ENCODE peak calls at places on chromosomes 1 and 21, in eight cellular contexts. One of them, this sample, is unnamed.

GRCh38 chr1:244796719-244797406 is 38.6 kb upstream of the COX20 start:
- DNase-seq in omental fat pad: peak
- DNase-seq in iPS DF 6.9: peak
- DNase-seq in anterior cingulate cortex: peak
- DNase-seq in left ventricle myocardium inferior: no peak
- DNase-seq in stimulated activated CD4-positive, alpha-beta T cell treated with anti-CD3 and anti-CD28 coated beads, Interleukin-2, amount 100 ng/mL, for 24 hours: peak
- DNase-seq in naive thymus-derived CD4-positive, alpha-beta T cell: peak
- DNase-seq in glutamatergic neuron: peak
- DNase-seq in this sample: no peak

GRCh38 chr1:96598416-96599168 is 123.0 kb upstream of the PTBP2 start:
- DNase-seq in omental fat pad: no peak
- DNase-seq in iPS DF 6.9: no peak
- DNase-seq in anterior cingulate cortex: peak
- DNase-seq in left ventricle myocardium inferior: no peak
- DNase-seq in stimulated activated CD4-positive, alpha-beta T cell treated with anti-CD3 and anti-CD28 coated beads, Interleukin-2, amount 100 ng/mL, for 24 hours: no peak
- DNase-seq in naive thymus-derived CD4-positive, alpha-beta T cell: no peak
- DNase-seq in glutamatergic neuron: no peak
- DNase-seq in this sample: no peak

GRCh38 chr1:28329395-28330153 is 734 bp downstream of the MED18 start:
- DNase-seq in omental fat pad: no peak
- DNase-seq in iPS DF 6.9: no peak
- DNase-seq in anterior cingulate cortex: no peak
- DNase-seq in left ventricle myocardium inferior: no peak
- DNase-seq in stimulated activated CD4-positive, alpha-beta T cell treated with anti-CD3 and anti-CD28 coated beads, Interleukin-2, amount 100 ng/mL, for 24 hours: peak
- DNase-seq in naive thymus-derived CD4-positive, alpha-beta T cell: no peak
- DNase-seq in glutamatergic neuron: peak
- DNase-seq in this sample: peak

GRCh38 chr1:20446796-20447195 is 39.2 kb downstream of the CAMK2N1 start:
- DNase-seq in omental fat pad: no peak
- DNase-seq in iPS DF 6.9: no peak
- DNase-seq in anterior cingulate cortex: peak
- DNase-seq in left ventricle myocardium inferior: no peak
- DNase-seq in stimulated activated CD4-positive, alpha-beta T cell treated with anti-CD3 and anti-CD28 coated beads, Interleukin-2, amount 100 ng/mL, for 24 hours: no peak
- DNase-seq in naive thymus-derived CD4-positive, alpha-beta T cell: no peak
- DNase-seq in glutamatergic neuron: no peak
- DNase-seq in this sample: no peak

GRCh38 chr21:31336739-31337040 is 7.4 kb downstream of the TIAM1 start:
- DNase-seq in omental fat pad: no peak
- DNase-seq in iPS DF 6.9: no peak
- DNase-seq in anterior cingulate cortex: no peak
- DNase-seq in left ventricle myocardium inferior: no peak
- DNase-seq in stimulated activated CD4-positive, alpha-beta T cell treated with anti-CD3 and anti-CD28 coated beads, Interleukin-2, amount 100 ng/mL, for 24 hours: no peak
- DNase-seq in naive thymus-derived CD4-positive, alpha-beta T cell: no peak
- DNase-seq in glutamatergic neuron: no peak
- DNase-seq in this sample: no peak

GRCh38 chr21:36134820-36135390 is at the start of gene CBR3:
- DNase-seq in omental fat pad: peak
- DNase-seq in iPS DF 6.9: no peak
- DNase-seq in anterior cingulate cortex: peak
- DNase-seq in left ventricle myocardium inferior: peak
- DNase-seq in stimulated activated CD4-positive, alpha-beta T cell treated with anti-CD3 and anti-CD28 coated beads, Interleukin-2, amount 100 ng/mL, for 24 hours: peak
- DNase-seq in naive thymus-derived CD4-positive, alpha-beta T cell: peak
- DNase-seq in glutamatergic neuron: peak
- DNase-seq in this sample: peak

GRCh38 chr1:77407738-77408375 is 126.0 kb downstream of the AK5 start:
- DNase-seq in omental fat pad: no peak
- DNase-seq in iPS DF 6.9: no peak
- DNase-seq in anterior cingulate cortex: no peak
- DNase-seq in left ventricle myocardium inferior: no peak
- DNase-seq in stimulated activated CD4-positive, alpha-beta T cell treated with anti-CD3 and anti-CD28 coated beads, Interleukin-2, amount 100 ng/mL, for 24 hours: no peak
- DNase-seq in naive thymus-derived CD4-positive, alpha-beta T cell: no peak
- DNase-seq in glutamatergic neuron: no peak
- DNase-seq in this sample: no peak

GRCh38 chr1:5565726-5566125 is 426.5 kb downstream of the NPHP4 start:
- DNase-seq in omental fat pad: no peak
- DNase-seq in iPS DF 6.9: no peak
- DNase-seq in anterior cingulate cortex: no peak
- DNase-seq in left ventricle myocardium inferior: no peak
- DNase-seq in stimulated activated CD4-positive, alpha-beta T cell treated with anti-CD3 and anti-CD28 coated beads, Interleukin-2, amount 100 ng/mL, for 24 hours: no peak
- DNase-seq in naive thymus-derived CD4-positive, alpha-beta T cell: no peak
- DNase-seq in glutamatergic neuron: no peak
- DNase-seq in this sample: no peak

GRCh38 chr1:211285196-211285595 is 26.0 kb downstream of the RCOR3 start:
- DNase-seq in omental fat pad: no peak
- DNase-seq in iPS DF 6.9: no peak
- DNase-seq in anterior cingulate cortex: no peak
- DNase-seq in left ventricle myocardium inferior: no peak
- DNase-seq in stimulated activated CD4-positive, alpha-beta T cell treated with anti-CD3 and anti-CD28 coated beads, Interleukin-2, amount 100 ng/mL, for 24 hours: no peak
- DNase-seq in naive thymus-derived CD4-positive, alpha-beta T cell: no peak
- DNase-seq in glutamatergic neuron: no peak
- DNase-seq in this sample: no peak

GRCh38 chr1:22662318-22662717 is 9.3 kb downstream of the C1QB start:
- DNase-seq in omental fat pad: no peak
- DNase-seq in iPS DF 6.9: peak
- DNase-seq in anterior cingulate cortex: peak
- DNase-seq in left ventricle myocardium inferior: peak
- DNase-seq in stimulated activated CD4-positive, alpha-beta T cell treated with anti-CD3 and anti-CD28 coated beads, Interleukin-2, amount 100 ng/mL, for 24 hours: no peak
- DNase-seq in naive thymus-derived CD4-positive, alpha-beta T cell: no peak
- DNase-seq in glutamatergic neuron: peak
- DNase-seq in this sample: no peak

GRCh38 chr1:109113787-109114568 is at the start of gene ELAPOR1:
- DNase-seq in omental fat pad: no peak
- DNase-seq in iPS DF 6.9: no peak
- DNase-seq in anterior cingulate cortex: peak
- DNase-seq in left ventricle myocardium inferior: peak
- DNase-seq in stimulated activated CD4-positive, alpha-beta T cell treated with anti-CD3 and anti-CD28 coated beads, Interleukin-2, amount 100 ng/mL, for 24 hours: peak
- DNase-seq in naive thymus-derived CD4-positive, alpha-beta T cell: peak
- DNase-seq in glutamatergic neuron: peak
- DNase-seq in this sample: peak

GRCh38 chr1:75615664-75616435 is 4.9 kb upstream of the SLC44A5 start:
- DNase-seq in omental fat pad: no peak
- DNase-seq in iPS DF 6.9: no peak
- DNase-seq in anterior cingulate cortex: peak
- DNase-seq in left ventricle myocardium inferior: peak
- DNase-seq in stimulated activated CD4-positive, alpha-beta T cell treated with anti-CD3 and anti-CD28 coated beads, Interleukin-2, amount 100 ng/mL, for 24 hours: peak
- DNase-seq in naive thymus-derived CD4-positive, alpha-beta T cell: peak
- DNase-seq in glutamatergic neuron: peak
- DNase-seq in this sample: peak

GRCh38 chr1:47675721-47676120 is 237.9 kb downstream of the FOXD2 start:
- DNase-seq in omental fat pad: no peak
- DNase-seq in iPS DF 6.9: no peak
- DNase-seq in anterior cingulate cortex: no peak
- DNase-seq in left ventricle myocardium inferior: no peak
- DNase-seq in stimulated activated CD4-positive, alpha-beta T cell treated with anti-CD3 and anti-CD28 coated beads, Interleukin-2, amount 100 ng/mL, for 24 hours: no peak
- DNase-seq in naive thymus-derived CD4-positive, alpha-beta T cell: no peak
- DNase-seq in glutamatergic neuron: no peak
- DNase-seq in this sample: no peak

GRCh38 chr21:36501589-36501892 is 21.6 kb upstream of the CLDN14 start:
- DNase-seq in omental fat pad: no peak
- DNase-seq in iPS DF 6.9: no peak
- DNase-seq in anterior cingulate cortex: no peak
- DNase-seq in left ventricle myocardium inferior: no peak
- DNase-seq in stimulated activated CD4-positive, alpha-beta T cell treated with anti-CD3 and anti-CD28 coated beads, Interleukin-2, amount 100 ng/mL, for 24 hours: no peak
- DNase-seq in naive thymus-derived CD4-positive, alpha-beta T cell: no peak
- DNase-seq in glutamatergic neuron: no peak
- DNase-seq in this sample: no peak

GRCh38 chr1:173149887-173150286 is 57.2 kb downstream of the TNFSF4 start:
- DNase-seq in omental fat pad: peak
- DNase-seq in iPS DF 6.9: no peak
- DNase-seq in anterior cingulate cortex: no peak
- DNase-seq in left ventricle myocardium inferior: no peak
- DNase-seq in stimulated activated CD4-positive, alpha-beta T cell treated with anti-CD3 and anti-CD28 coated beads, Interleukin-2, amount 100 ng/mL, for 24 hours: no peak
- DNase-seq in naive thymus-derived CD4-positive, alpha-beta T cell: no peak
- DNase-seq in glutamatergic neuron: no peak
- DNase-seq in this sample: no peak

GRCh38 chr1:29849038-29849750 is 612.9 kb downstream of the PTPRU start:
- DNase-seq in omental fat pad: no peak
- DNase-seq in iPS DF 6.9: peak
- DNase-seq in anterior cingulate cortex: no peak
- DNase-seq in left ventricle myocardium inferior: no peak
- DNase-seq in stimulated activated CD4-positive, alpha-beta T cell treated with anti-CD3 and anti-CD28 coated beads, Interleukin-2, amount 100 ng/mL, for 24 hours: peak
- DNase-seq in naive thymus-derived CD4-positive, alpha-beta T cell: peak
- DNase-seq in glutamatergic neuron: peak
- DNase-seq in this sample: no peak

GRCh38 chr1:12405325-12406217 is 175.7 kb downstream of the VPS13D start:
- DNase-seq in omental fat pad: peak
- DNase-seq in iPS DF 6.9: no peak
- DNase-seq in anterior cingulate cortex: no peak
- DNase-seq in left ventricle myocardium inferior: no peak
- DNase-seq in stimulated activated CD4-positive, alpha-beta T cell treated with anti-CD3 and anti-CD28 coated beads, Interleukin-2, amount 100 ng/mL, for 24 hours: no peak
- DNase-seq in naive thymus-derived CD4-positive, alpha-beta T cell: no peak
- DNase-seq in glutamatergic neuron: no peak
- DNase-seq in this sample: no peak

GRCh38 chr1:153546371-153546770 is 765 bp upstream of the S100A4 start:
- DNase-seq in omental fat pad: no peak
- DNase-seq in iPS DF 6.9: no peak
- DNase-seq in anterior cingulate cortex: no peak
- DNase-seq in left ventricle myocardium inferior: no peak
- DNase-seq in stimulated activated CD4-positive, alpha-beta T cell treated with anti-CD3 and anti-CD28 coated beads, Interleukin-2, amount 100 ng/mL, for 24 hours: no peak
- DNase-seq in naive thymus-derived CD4-positive, alpha-beta T cell: no peak
- DNase-seq in glutamatergic neuron: no peak
- DNase-seq in this sample: no peak

GRCh38 chr1:198206292-198206691 is 49.5 kb downstream of the NEK7 start:
- DNase-seq in omental fat pad: no peak
- DNase-seq in iPS DF 6.9: no peak
- DNase-seq in anterior cingulate cortex: no peak
- DNase-seq in left ventricle myocardium inferior: no peak
- DNase-seq in stimulated activated CD4-positive, alpha-beta T cell treated with anti-CD3 and anti-CD28 coated beads, Interleukin-2, amount 100 ng/mL, for 24 hours: no peak
- DNase-seq in naive thymus-derived CD4-positive, alpha-beta T cell: no peak
- DNase-seq in glutamatergic neuron: no peak
- DNase-seq in this sample: no peak

GRCh38 chr1:113732802-113733201 is 26.5 kb downstream of the PHTF1 start:
- DNase-seq in omental fat pad: no peak
- DNase-seq in iPS DF 6.9: no peak
- DNase-seq in anterior cingulate cortex: no peak
- DNase-seq in left ventricle myocardium inferior: no peak
- DNase-seq in stimulated activated CD4-positive, alpha-beta T cell treated with anti-CD3 and anti-CD28 coated beads, Interleukin-2, amount 100 ng/mL, for 24 hours: no peak
- DNase-seq in naive thymus-derived CD4-positive, alpha-beta T cell: no peak
- DNase-seq in glutamatergic neuron: no peak
- DNase-seq in this sample: no peak

GRCh38 chr1:115337276-115337632 is 795 bp downstream of the NGF start:
- DNase-seq in omental fat pad: no peak
- DNase-seq in iPS DF 6.9: no peak
- DNase-seq in anterior cingulate cortex: no peak
- DNase-seq in left ventricle myocardium inferior: no peak
- DNase-seq in stimulated activated CD4-positive, alpha-beta T cell treated with anti-CD3 and anti-CD28 coated beads, Interleukin-2, amount 100 ng/mL, for 24 hours: no peak
- DNase-seq in naive thymus-derived CD4-positive, alpha-beta T cell: no peak
- DNase-seq in glutamatergic neuron: no peak
- DNase-seq in this sample: no peak

GRCh38 chr1:22689505-22689904 is 21.1 kb upstream of the EPHB2 start:
- DNase-seq in omental fat pad: no peak
- DNase-seq in iPS DF 6.9: no peak
- DNase-seq in anterior cingulate cortex: no peak
- DNase-seq in left ventricle myocardium inferior: no peak
- DNase-seq in stimulated activated CD4-positive, alpha-beta T cell treated with anti-CD3 and anti-CD28 coated beads, Interleukin-2, amount 100 ng/mL, for 24 hours: no peak
- DNase-seq in naive thymus-derived CD4-positive, alpha-beta T cell: no peak
- DNase-seq in glutamatergic neuron: no peak
- DNase-seq in this sample: no peak

GRCh38 chr1:65310078-65310587 is 790 bp downstream of the DNAJC6 start:
- DNase-seq in omental fat pad: no peak
- DNase-seq in iPS DF 6.9: peak
- DNase-seq in anterior cingulate cortex: peak
- DNase-seq in left ventricle myocardium inferior: peak
- DNase-seq in stimulated activated CD4-positive, alpha-beta T cell treated with anti-CD3 and anti-CD28 coated beads, Interleukin-2, amount 100 ng/mL, for 24 hours: no peak
- DNase-seq in naive thymus-derived CD4-positive, alpha-beta T cell: no peak
- DNase-seq in glutamatergic neuron: peak
- DNase-seq in this sample: no peak

GRCh38 chr1:181383695-181384094 is 99.6 kb upstream of the CACNA1E start:
- DNase-seq in omental fat pad: peak
- DNase-seq in iPS DF 6.9: no peak
- DNase-seq in anterior cingulate cortex: no peak
- DNase-seq in left ventricle myocardium inferior: no peak
- DNase-seq in stimulated activated CD4-positive, alpha-beta T cell treated with anti-CD3 and anti-CD28 coated beads, Interleukin-2, amount 100 ng/mL, for 24 hours: no peak
- DNase-seq in naive thymus-derived CD4-positive, alpha-beta T cell: no peak
- DNase-seq in glutamatergic neuron: no peak
- DNase-seq in this sample: no peak

GRCh38 chr1:182029379-182030331 is 31.9 kb downstream of the ZNF648 start:
- DNase-seq in omental fat pad: peak
- DNase-seq in iPS DF 6.9: peak
- DNase-seq in anterior cingulate cortex: peak
- DNase-seq in left ventricle myocardium inferior: peak
- DNase-seq in stimulated activated CD4-positive, alpha-beta T cell treated with anti-CD3 and anti-CD28 coated beads, Interleukin-2, amount 100 ng/mL, for 24 hours: peak
- DNase-seq in naive thymus-derived CD4-positive, alpha-beta T cell: peak
- DNase-seq in glutamatergic neuron: peak
- DNase-seq in this sample: peak

GRCh38 chr1:57927003-57927402 is 503.1 kb upstream of the DAB1 start:
- DNase-seq in omental fat pad: no peak
- DNase-seq in iPS DF 6.9: no peak
- DNase-seq in anterior cingulate cortex: no peak
- DNase-seq in left ventricle myocardium inferior: no peak
- DNase-seq in stimulated activated CD4-positive, alpha-beta T cell treated with anti-CD3 and anti-CD28 coated beads, Interleukin-2, amount 100 ng/mL, for 24 hours: no peak
- DNase-seq in naive thymus-derived CD4-positive, alpha-beta T cell: no peak
- DNase-seq in glutamatergic neuron: no peak
- DNase-seq in this sample: no peak

GRCh38 chr1:1620433-1621139 is 5.3 kb downstream of the MIB2 start:
- DNase-seq in omental fat pad: no peak
- DNase-seq in iPS DF 6.9: no peak
- DNase-seq in anterior cingulate cortex: no peak
- DNase-seq in left ventricle myocardium inferior: no peak
- DNase-seq in stimulated activated CD4-positive, alpha-beta T cell treated with anti-CD3 and anti-CD28 coated beads, Interleukin-2, amount 100 ng/mL, for 24 hours: no peak
- DNase-seq in naive thymus-derived CD4-positive, alpha-beta T cell: no peak
- DNase-seq in glutamatergic neuron: no peak
- DNase-seq in this sample: no peak

GRCh38 chr1:30745156-30745833 is 12.3 kb downstream of the LAPTM5 start:
- DNase-seq in omental fat pad: no peak
- DNase-seq in iPS DF 6.9: no peak
- DNase-seq in anterior cingulate cortex: no peak
- DNase-seq in left ventricle myocardium inferior: no peak
- DNase-seq in stimulated activated CD4-positive, alpha-beta T cell treated with anti-CD3 and anti-CD28 coated beads, Interleukin-2, amount 100 ng/mL, for 24 hours: peak
- DNase-seq in naive thymus-derived CD4-positive, alpha-beta T cell: no peak
- DNase-seq in glutamatergic neuron: no peak
- DNase-seq in this sample: no peak

GRCh38 chr1:109838838-109839240 is 71.8 kb upstream of the CSF1 start:
- DNase-seq in omental fat pad: no peak
- DNase-seq in iPS DF 6.9: no peak
- DNase-seq in anterior cingulate cortex: no peak
- DNase-seq in left ventricle myocardium inferior: no peak
- DNase-seq in stimulated activated CD4-positive, alpha-beta T cell treated with anti-CD3 and anti-CD28 coated beads, Interleukin-2, amount 100 ng/mL, for 24 hours: no peak
- DNase-seq in naive thymus-derived CD4-positive, alpha-beta T cell: no peak
- DNase-seq in glutamatergic neuron: no peak
- DNase-seq in this sample: no peak

GRCh38 chr21:44521928-44522752 is 17.9 kb downstream of the KRTAP10-1 start:
- DNase-seq in omental fat pad: no peak
- DNase-seq in iPS DF 6.9: no peak
- DNase-seq in anterior cingulate cortex: no peak
- DNase-seq in left ventricle myocardium inferior: peak
- DNase-seq in stimulated activated CD4-positive, alpha-beta T cell treated with anti-CD3 and anti-CD28 coated beads, Interleukin-2, amount 100 ng/mL, for 24 hours: no peak
- DNase-seq in naive thymus-derived CD4-positive, alpha-beta T cell: no peak
- DNase-seq in glutamatergic neuron: peak
- DNase-seq in this sample: peak

GRCh38 chr1:2466834-2467554 is 9.1 kb upstream of the PLCH2 start:
- DNase-seq in omental fat pad: no peak
- DNase-seq in iPS DF 6.9: no peak
- DNase-seq in anterior cingulate cortex: no peak
- DNase-seq in left ventricle myocardium inferior: no peak
- DNase-seq in stimulated activated CD4-positive, alpha-beta T cell treated with anti-CD3 and anti-CD28 coated beads, Interleukin-2, amount 100 ng/mL, for 24 hours: peak
- DNase-seq in naive thymus-derived CD4-positive, alpha-beta T cell: no peak
- DNase-seq in glutamatergic neuron: peak
- DNase-seq in this sample: no peak

GRCh38 chr1:47999097-47999496 is 1.9 kb upstream of the TRABD2B start:
- DNase-seq in omental fat pad: no peak
- DNase-seq in iPS DF 6.9: no peak
- DNase-seq in anterior cingulate cortex: no peak
- DNase-seq in left ventricle myocardium inferior: no peak
- DNase-seq in stimulated activated CD4-positive, alpha-beta T cell treated with anti-CD3 and anti-CD28 coated beads, Interleukin-2, amount 100 ng/mL, for 24 hours: no peak
- DNase-seq in naive thymus-derived CD4-positive, alpha-beta T cell: no peak
- DNase-seq in glutamatergic neuron: no peak
- DNase-seq in this sample: no peak

GRCh38 chr1:96782861-96783260 is 61.3 kb downstream of the PTBP2 start:
- DNase-seq in omental fat pad: no peak
- DNase-seq in iPS DF 6.9: no peak
- DNase-seq in anterior cingulate cortex: no peak
- DNase-seq in left ventricle myocardium inferior: no peak
- DNase-seq in stimulated activated CD4-positive, alpha-beta T cell treated with anti-CD3 and anti-CD28 coated beads, Interleukin-2, amount 100 ng/mL, for 24 hours: no peak
- DNase-seq in naive thymus-derived CD4-positive, alpha-beta T cell: no peak
- DNase-seq in glutamatergic neuron: no peak
- DNase-seq in this sample: no peak

GRCh38 chr1:227316941-227317540 is 1.3 kb downstream of the CDC42BPA start:
- DNase-seq in omental fat pad: no peak
- DNase-seq in iPS DF 6.9: no peak
- DNase-seq in anterior cingulate cortex: no peak
- DNase-seq in left ventricle myocardium inferior: no peak
- DNase-seq in stimulated activated CD4-positive, alpha-beta T cell treated with anti-CD3 and anti-CD28 coated beads, Interleukin-2, amount 100 ng/mL, for 24 hours: no peak
- DNase-seq in naive thymus-derived CD4-positive, alpha-beta T cell: no peak
- DNase-seq in glutamatergic neuron: no peak
- DNase-seq in this sample: no peak